ENCODE peak calls at places on chromosomes 3 and 15, in nine cellular contexts. E, D, V, W, A, C, Z, U and L are unnamed samples.

GRCh38 chr3:9826815-9827574 is 16.8 kb downstream of the RPUSD3 start:
- DNase-seq in Z (no peak), D (no peak), A (no peak), E (peak), U (peak), C (peak), W (no peak), V (no peak), L (no peak)

GRCh38 chr15:68479406-68479805 is 47.4 kb upstream of the ITGA11 start:
- DNase-seq in W (no peak), A (no peak), Z (no peak), E (peak), U (no peak), C (no peak), V (peak), D (no peak), L (no peak)

GRCh38 chr3:140706360-140706759 is 28.5 kb downstream of the TRIM42 start:
- DNase-seq in C (no peak), Z (no peak), D (no peak), U (no peak), W (no peak), E (no peak), V (no peak), A (no peak), L (no peak)

GRCh38 chr15:25092661-25093060 is 137.9 kb downstream of the SNRPN start:
- DNase-seq in D (no peak), U (no peak), V (peak), E (no peak), A (no peak), C (no peak), Z (no peak), W (no peak), L (no peak)

GRCh38 chr3:2166552-2166951 is 67.9 kb downstream of the CNTN4 start:
- DNase-seq in W (no peak), C (peak), D (no peak), V (no peak), Z (no peak), A (no peak), E (no peak), U (no peak), L (no peak)

GRCh38 chr3:48240711-48241491 is at the start of gene ZNF589:
- DNase-seq in U (peak), V (peak), E (peak), Z (peak), W (peak), D (peak), C (peak), A (peak), L (peak)

GRCh38 chr15:70214266-70214665 is 116.5 kb upstream of the TLE3 start:
- DNase-seq in V (no peak), D (peak), E (no peak), C (no peak), W (no peak), Z (no peak), U (no peak), A (no peak), L (no peak)

GRCh38 chr3:122245513-122246174 is 62.2 kb downstream of the CASR start:
- DNase-seq in Z (no peak), D (no peak), U (peak), E (no peak), A (no peak), C (peak), V (peak), W (peak), L (no peak)

GRCh38 chr3:126895178-126896066 is 87.5 kb upstream of the PLXNA1 start:
- DNase-seq in U (no peak), W (peak), C (no peak), A (peak), D (peak), V (no peak), E (no peak), Z (no peak), L (no peak)

GRCh38 chr3:150673966-150674365 is 29.8 kb downstream of the ERICH6 start:
- DNase-seq in E (no peak), U (no peak), Z (no peak), C (no peak), W (no peak), A (no peak), D (no peak), V (no peak), L (no peak)

GRCh38 chr15:98025237-98025636 is 64.7 kb downstream of the ARRDC4 start:
- DNase-seq in U (no peak), V (peak), C (no peak), D (no peak), Z (no peak), W (peak), A (peak), E (no peak), L (peak)

GRCh38 chr3:134644731-134645514 is 5.9 kb downstream of the KY start:
- DNase-seq in Z (no peak), C (no peak), D (no peak), U (no peak), V (no peak), A (no peak), W (no peak), E (no peak), L (no peak)

GRCh38 chr3:56133423-56133822 is 334.8 kb downstream of the ERC2 start:
- DNase-seq in D (no peak), W (peak), A (no peak), V (peak), C (peak), Z (no peak), U (no peak), E (no peak), L (peak)

GRCh38 chr3:146969356-146969755 is 364.2 kb upstream of the PLSCR5 start:
- DNase-seq in D (no peak), Z (no peak), V (peak), W (peak), A (no peak), C (no peak), U (no peak), E (no peak), L (no peak)

GRCh38 chr3:23640472-23641146 is 165.1 kb upstream of the UBE2E1 start:
- DNase-seq in E (no peak), D (no peak), Z (no peak), C (no peak), A (no peak), V (no peak), U (no peak), W (no peak), L (no peak)

GRCh38 chr3:133578548-133579191 is 5.2 kb downstream of the CDV3 start:
- DNase-seq in C (peak), E (no peak), A (peak), U (no peak), Z (no peak), D (no peak), V (peak), W (no peak), L (no peak)

GRCh38 chr15:78540955-78541743 is 905 bp downstream of the PSMA4 start:
- DNase-seq in Z (no peak), U (no peak), V (no peak), A (no peak), C (peak), E (no peak), W (no peak), D (no peak), L (no peak)

GRCh38 chr3:138260636-138261035 is 69.0 kb downstream of the NME9 start:
- DNase-seq in Z (no peak), C (no peak), W (no peak), D (no peak), E (no peak), V (peak), A (no peak), U (no peak), L (no peak)

GRCh38 chr15:81419304-81419943 is 45.4 kb upstream of the TMC3 start:
- DNase-seq in U (no peak), Z (no peak), A (no peak), V (peak), E (no peak), C (no peak), D (no peak), W (peak), L (peak)

GRCh38 chr3:182795383-182795782 is 2.1 kb downstream of the ATP11B start:
- DNase-seq in Z (peak), C (peak), E (peak), U (peak), V (no peak), A (no peak), D (no peak), W (no peak), L (no peak)

GRCh38 chr15:35437157-35437556 is 108.8 kb downstream of the DPH6 start:
- DNase-seq in W (no peak), C (no peak), E (no peak), U (no peak), Z (no peak), V (no peak), D (no peak), A (no peak), L (no peak)

GRCh38 chr15:51931638-51932037 is 39.9 kb downstream of the LEO1 start:
- DNase-seq in A (no peak), E (no peak), U (no peak), W (peak), Z (no peak), V (no peak), D (no peak), C (no peak), L (no peak)

GRCh38 chr3:115659253-115659652 is 35.9 kb downstream of the GAP43 start:
- DNase-seq in Z (no peak), C (no peak), W (no peak), E (no peak), D (no peak), V (no peak), A (no peak), U (peak), L (no peak)
- H3K4me3 ChIP-seq in Z (peak), C (peak), W (peak), E (peak), D (peak), V (peak), A (no peak), U (peak), L (peak)

DNA sequence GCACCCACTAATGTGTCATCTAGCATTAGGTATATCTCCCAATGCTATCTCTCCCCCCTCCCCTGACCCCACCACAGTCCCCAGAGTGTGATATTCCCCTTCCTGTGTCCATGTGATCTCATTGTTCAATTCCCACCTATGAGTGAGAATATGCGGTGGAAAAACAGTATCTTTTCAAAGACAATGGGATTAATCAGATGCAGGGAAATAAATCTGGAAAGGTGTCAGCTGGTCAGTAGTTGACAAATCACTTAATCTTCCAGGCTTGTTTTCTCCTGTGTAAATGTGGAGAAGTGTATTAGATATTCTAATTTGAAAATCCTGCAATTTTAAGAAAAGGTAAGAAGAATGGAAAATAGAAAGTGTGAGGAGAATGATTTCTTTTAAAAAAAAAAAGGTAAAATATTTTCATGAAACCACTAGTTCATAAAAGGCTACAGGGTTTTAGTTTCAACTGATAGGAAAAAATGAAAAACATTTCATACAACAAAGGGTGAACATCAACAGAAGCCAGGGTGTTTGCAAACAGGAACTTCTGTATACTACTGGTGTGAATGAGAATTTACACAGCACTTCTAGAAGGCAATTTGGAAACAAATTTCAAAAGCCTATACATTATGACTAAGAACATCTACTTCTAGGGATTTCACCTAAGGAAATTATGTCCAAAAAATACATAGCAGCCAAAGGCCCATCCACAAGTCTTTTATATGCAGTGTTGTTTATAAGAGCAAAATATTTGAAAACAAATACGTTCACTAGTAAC is 113.5 kb downstream of the CBLB start:
- DNase-seq in E (no peak), D (no peak), C (no peak), Z (no peak), U (no peak), A (no peak), W (no peak), V (no peak), L (no peak)
- H3K4me3 ChIP-seq in E (no peak), D (no peak), C (no peak), Z (no peak), U (no peak), A (no peak), W (no peak), V (no peak), L (no peak)

DNA sequence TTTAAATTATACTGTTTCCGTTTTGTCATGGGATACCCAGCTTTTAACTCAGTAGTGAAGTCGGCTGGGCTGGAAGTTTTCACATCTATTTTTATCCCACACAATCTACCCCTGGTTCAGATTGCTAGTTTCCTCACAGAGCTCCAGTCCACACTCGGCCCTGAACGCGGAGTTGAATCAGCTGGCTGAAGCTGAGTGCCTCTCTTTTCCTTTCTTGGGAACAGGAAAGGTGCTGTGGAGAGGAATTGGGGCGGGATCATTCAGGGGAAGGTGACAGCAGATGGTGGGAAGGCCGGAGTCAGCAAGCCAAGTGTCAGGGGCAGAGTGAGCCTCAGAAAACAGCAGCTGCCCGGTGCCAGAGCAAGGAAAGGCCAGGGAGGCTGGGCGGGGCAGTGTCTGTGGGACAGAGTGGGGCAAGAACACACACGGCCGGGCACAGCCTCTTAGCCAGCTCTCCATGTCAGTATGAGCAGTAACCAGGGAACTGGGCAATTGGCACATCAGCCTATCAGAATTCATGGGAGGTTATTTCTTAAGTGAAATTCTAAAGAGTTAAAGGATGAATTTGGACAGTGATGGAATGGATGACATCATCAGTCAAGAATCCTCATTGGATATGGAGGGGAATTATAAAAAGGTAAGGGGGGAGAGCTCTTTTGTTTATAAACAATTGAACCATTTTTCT is 135.7 kb upstream of the IL12A start:
- DNase-seq in U (peak), A (peak), C (no peak), V (peak), W (peak), Z (no peak), E (no peak), D (no peak), L (no peak)
- H3K4me3 ChIP-seq in U (peak), A (no peak), C (no peak), V (peak), W (no peak), Z (no peak), E (no peak), D (no peak), L (no peak)

DNA sequence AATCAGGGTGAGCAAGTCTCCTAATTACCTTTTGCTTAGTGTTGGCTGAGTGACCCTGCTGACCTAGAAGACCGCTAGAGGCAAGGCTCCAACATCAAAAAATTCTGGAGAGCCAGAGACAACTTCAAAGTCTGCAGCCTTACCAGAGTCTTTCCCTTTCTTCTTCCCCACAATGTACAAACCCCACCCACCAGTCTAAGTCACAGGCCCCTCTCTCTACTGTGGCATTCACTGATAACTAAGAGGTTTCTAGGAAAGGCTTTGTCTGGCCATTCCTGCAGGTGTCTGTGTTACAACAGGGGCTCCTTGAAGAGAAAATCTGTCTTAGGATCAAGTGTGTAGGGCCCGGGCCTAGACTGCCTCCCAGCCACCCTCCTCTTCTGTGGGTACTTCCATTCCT is 523 bp downstream of the MYH15 start:
- DNase-seq in E (no peak), V (no peak), D (no peak), Z (no peak), W (no peak), C (no peak), U (no peak), A (no peak), L (no peak)
- H3K4me3 ChIP-seq in E (no peak), V (no peak), D (no peak), Z (no peak), W (no peak), C (no peak), U (no peak), A (no peak), L (no peak)

GRCh38 chr15:45653702-45654424 is 19.0 kb downstream of the SQOR start:
- DNase-seq in E (no peak), A (no peak), Z (no peak), W (no peak), D (no peak), U (no peak), C (peak), V (no peak), L (no peak)
- H3K4me3 ChIP-seq in E (no peak), A (no peak), Z (no peak), W (no peak), D (no peak), U (no peak), C (no peak), V (no peak), L (no peak)

GRCh38 chr3:187750041-187750512 is 4.8 kb upstream of the BCL6 start:
- DNase-seq in C (no peak), A (peak), W (no peak), U (no peak), V (peak), E (peak), Z (no peak), D (peak), L (no peak)

GRCh38 chr3:187747506-187747905 is 2.2 kb upstream of the BCL6 start:
- DNase-seq in A (no peak), W (no peak), C (no peak), E (no peak), V (no peak), U (no peak), D (no peak), Z (no peak), L (no peak)

GRCh38 chr3:187753516-187753915 is 8.2 kb upstream of the BCL6 start:
- DNase-seq in E (no peak), D (no peak), C (no peak), Z (no peak), A (no peak), W (no peak), U (no peak), V (no peak), L (no peak)

GRCh38 chr3:187748050-187748481 is 2.8 kb upstream of the BCL6 start:
- DNase-seq in U (peak), Z (peak), D (peak), V (peak), W (peak), A (peak), E (peak), C (peak), L (no peak)

DNA sequence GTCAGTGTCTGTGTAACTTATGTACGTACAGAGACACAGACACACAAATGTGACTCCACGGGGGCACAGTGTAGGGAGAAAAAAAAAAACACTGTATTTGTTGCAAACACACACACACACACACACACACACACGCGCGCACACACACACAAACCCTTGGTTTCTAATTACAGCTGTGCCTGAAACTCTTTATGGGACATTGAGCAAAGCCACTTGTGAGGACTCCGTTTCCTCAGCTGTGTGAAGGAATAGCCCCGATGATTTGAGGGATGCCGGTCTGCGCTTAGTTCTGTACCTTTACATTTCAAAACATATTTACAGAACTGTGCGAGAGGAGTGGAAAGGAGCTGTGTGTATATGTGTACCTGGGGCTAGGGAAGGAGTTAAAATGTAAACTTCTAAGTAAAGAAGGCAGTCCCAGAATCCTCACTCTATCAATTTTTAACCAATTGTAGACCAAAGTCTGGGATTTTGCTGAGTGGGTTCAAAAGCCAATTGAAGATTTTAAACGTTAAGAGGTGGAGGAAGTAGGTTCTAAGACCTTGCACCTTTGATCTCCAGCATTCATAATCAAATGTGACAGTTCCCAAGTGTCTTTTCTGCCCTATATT is 5.3 kb upstream of the BCL6 start:
- DNase-seq in C (no peak), A (peak), E (peak), U (no peak), V (peak), W (no peak), Z (no peak), D (no peak), L (no peak)
- H3K4me3 ChIP-seq in C (no peak), A (no peak), E (peak), U (no peak), V (no peak), W (peak), Z (no peak), D (peak), L (no peak)